ENCODE peak calls at places on chromosomes 4 and X, in ten cellular contexts. G, K, F, Y, N, T, P, M, V and S are unnamed samples.
A peak's percentile ranks its signal among the peaks of the same experiment; 100 is the strongest.

GRCh38 chrX:1416965-1417760 is 25.2 kb upstream of the SLC25A6 start:
- DNase-seq in G (no peak), T (no peak), M (no peak), F (no peak), N (no peak), Y (no peak), V (no peak), P (no peak), K (no peak), S (no peak)

GRCh38 chrX:40867352-40867751 is 132.0 kb upstream of the MED14 start:
- DNase-seq in V (no peak), M (no peak), Y (no peak), F (peak; percentile 35), T (no peak), K (no peak), P (no peak), N (no peak), G (peak; percentile 89), S (no peak)

GRCh38 chr4:138275946-138276621 is 33.9 kb upstream of the SLC7A11 start:
- DNase-seq in K (no peak), N (no peak), Y (no peak), P (no peak), V (no peak), T (no peak), M (no peak), G (no peak), F (no peak), S (no peak)

GRCh38 chr4:56229947-56230346 is 157.3 kb downstream of the AASDH start:
- DNase-seq in V (no peak), K (no peak), P (no peak), T (no peak), N (no peak), Y (no peak), F (no peak), M (no peak), G (no peak), S (no peak)

GRCh38 chrX:1584237-1585011 is 7.0 kb upstream of the AKAP17A start:
- DNase-seq in F (no peak), T (no peak), K (no peak), V (no peak), Y (no peak), M (no peak), G (no peak), P (no peak), N (no peak), S (no peak)

GRCh38 chrX:41468647-41469323 is 21.6 kb downstream of the NYX start:
- DNase-seq in P (no peak), T (no peak), F (no peak), G (no peak), M (no peak), N (no peak), K (no peak), Y (peak; percentile 68), V (no peak), S (no peak)

GRCh38 chr4:1036976-1037810 is 25.8 kb downstream of the FGFRL1 start:
- DNase-seq in F (no peak), M (no peak), G (no peak), N (no peak), K (no peak), V (no peak), Y (no peak), T (no peak), P (no peak), S (no peak)

GRCh38 chr4:119310826-119311225 is 11.1 kb downstream of the FABP2 start:
- DNase-seq in V (no peak), Y (no peak), K (no peak), T (no peak), M (no peak), F (no peak), G (no peak), P (no peak), N (no peak), S (no peak)

GRCh38 chr4:156771171-156771837 is 200.3 kb downstream of the PDGFC start:
- DNase-seq in F (peak; percentile 41), T (peak; percentile 33), P (no peak), Y (peak; percentile 67), M (no peak), V (no peak), K (no peak), N (no peak), G (peak; percentile 35), S (no peak)

GRCh38 chr4:26431461-26432165 is 58.7 kb downstream of the CCKAR start:
- DNase-seq in T (no peak), G (no peak), K (no peak), Y (no peak), M (no peak), N (no peak), V (no peak), F (no peak), P (no peak), S (no peak)

GRCh38 chr4:46992338-46992737 is 1.0 kb downstream of the GABRA4 start:
- DNase-seq in M (no peak), V (no peak), F (no peak), P (no peak), G (no peak), Y (no peak), K (no peak), T (no peak), N (no peak), S (no peak)

GRCh38 chr4:79651516-79651915 is 243.5 kb upstream of the GK2 start:
- DNase-seq in G (peak; percentile 9), V (no peak), M (no peak), K (no peak), F (peak; percentile 2), P (no peak), Y (no peak), T (peak; percentile 39), N (no peak), S (no peak)